ENCODE peak calls at places on chromosomes 5 and 9, in ten cellular contexts. C is CD8-positive, alpha-beta memory T cell; M is transverse colon; P is effector memory CD4-positive, alpha-beta T cell; F is cardiac muscle cell; B is left ventricle myocardium inferior; H is stomach; Q is PC-9; I is SJCRH30; Z is thoracic aorta. O is an unnamed sample.
A peak's percentile ranks its signal among the peaks of the same experiment; 100 is the strongest.

GRCh38 chr5:71757590-71758543 is 38.8 kb downstream of the CARTPT start:
- DNase-seq in C (peak; percentile 41), M (peak; percentile 65), P (no peak), F (peak; percentile 71), B (peak; percentile 29), H (peak; percentile 73), Q (peak; percentile 49), I (peak; percentile 68), Z (peak; percentile 31), O (peak; percentile 28)

GRCh38 chr5:119343766-119344165 is 12.1 kb upstream of the TNFAIP8 start:
- DNase-seq in C (no peak), M (no peak), P (peak; percentile 37), F (no peak), B (no peak), H (no peak), Q (no peak), I (peak; percentile 87), Z (no peak), O (no peak)

GRCh38 chr9:128099932-128100491 is 27.5 kb downstream of the PTGES2 start:
- DNase-seq in C (no peak), M (no peak), P (no peak), F (no peak), B (no peak), H (no peak), Q (no peak), I (no peak), Z (no peak), O (peak; percentile 65)

GRCh38 chr5:12522116-12522515 is 617.9 kb upstream of the CTNND2 start:
- DNase-seq in C (no peak), M (no peak), P (no peak), F (no peak), B (no peak), H (no peak), Q (peak; percentile 66), I (no peak), Z (no peak), O (no peak)

GRCh38 chr5:7246312-7246711 is 149.6 kb upstream of the ADCY2 start:
- DNase-seq in C (no peak), M (no peak), P (no peak), F (no peak), B (no peak), H (no peak), Q (no peak), I (no peak), Z (no peak), O (no peak)

GRCh38 chr9:128689293-128689770 is 310 bp downstream of the SET start:
- DNase-seq in C (no peak), M (no peak), P (peak; percentile 44), F (no peak), B (peak; percentile 67), H (peak; percentile 57), Q (no peak), I (peak; percentile 61), Z (no peak), O (peak; percentile 55)

GRCh38 chr5:150846651-150847333 is 471 bp downstream of the IRGM start:
- DNase-seq in C (peak; percentile 71), M (peak; percentile 30), P (peak; percentile 30), F (peak; percentile 83), B (no peak), H (no peak), Q (peak; percentile 63), I (peak; percentile 48), Z (no peak), O (peak; percentile 71)

GRCh38 chr5:143436871-143437270 is 33.4 kb upstream of the NR3C1 start:
- DNase-seq in C (no peak), M (no peak), P (no peak), F (no peak), B (no peak), H (no peak), Q (no peak), I (no peak), Z (no peak), O (no peak)

GRCh38 chr9:120610975-120611689 is 31.2 kb upstream of the CDK5RAP2 start:
- DNase-seq in C (no peak), M (no peak), P (no peak), F (no peak), B (no peak), H (no peak), Q (no peak), I (no peak), Z (no peak), O (no peak)

GRCh38 chr5:35876922-35877321 is 20.2 kb downstream of the IL7R start:
- DNase-seq in C (no peak), M (no peak), P (no peak), F (no peak), B (no peak), H (no peak), Q (no peak), I (no peak), Z (no peak), O (no peak)

GRCh38 chr5:36724429-36725332 is 118.3 kb downstream of the SLC1A3 start:
- DNase-seq in C (peak; percentile 33), M (peak; percentile 64), P (no peak), F (no peak), B (peak; percentile 40), H (peak; percentile 36), Q (no peak), I (peak; percentile 31), Z (no peak), O (peak; percentile 31)

GRCh38 chr5:136802382-136802781 is 437.0 kb upstream of the TRPC7 start:
- DNase-seq in C (no peak), M (no peak), P (no peak), F (peak; percentile 5), B (no peak), H (no peak), Q (no peak), I (no peak), Z (no peak), O (no peak)

GRCh38 chr5:92391-93220 is 638 bp downstream of the PLEKHG4B start:
- DNase-seq in C (no peak), M (no peak), P (no peak), F (no peak), B (no peak), H (no peak), Q (no peak), I (no peak), Z (no peak), O (no peak)

GRCh38 chr5:91556-92263 is at the start of gene PLEKHG4B:
- DNase-seq in C (no peak), M (no peak), P (no peak), F (peak; percentile 87), B (no peak), H (no peak), Q (no peak), I (no peak), Z (no peak), O (no peak)

GRCh38 chr5:93221-93980 is 1.4 kb downstream of the PLEKHG4B start:
- DNase-seq in C (no peak), M (no peak), P (no peak), F (no peak), B (no peak), H (no peak), Q (no peak), I (no peak), Z (no peak), O (no peak)

GRCh38 chr5:89337-90286 is 2.4 kb upstream of the PLEKHG4B start:
- DNase-seq in C (no peak), M (no peak), P (no peak), F (no peak), B (no peak), H (no peak), Q (no peak), I (no peak), Z (no peak), O (no peak)

DNA sequence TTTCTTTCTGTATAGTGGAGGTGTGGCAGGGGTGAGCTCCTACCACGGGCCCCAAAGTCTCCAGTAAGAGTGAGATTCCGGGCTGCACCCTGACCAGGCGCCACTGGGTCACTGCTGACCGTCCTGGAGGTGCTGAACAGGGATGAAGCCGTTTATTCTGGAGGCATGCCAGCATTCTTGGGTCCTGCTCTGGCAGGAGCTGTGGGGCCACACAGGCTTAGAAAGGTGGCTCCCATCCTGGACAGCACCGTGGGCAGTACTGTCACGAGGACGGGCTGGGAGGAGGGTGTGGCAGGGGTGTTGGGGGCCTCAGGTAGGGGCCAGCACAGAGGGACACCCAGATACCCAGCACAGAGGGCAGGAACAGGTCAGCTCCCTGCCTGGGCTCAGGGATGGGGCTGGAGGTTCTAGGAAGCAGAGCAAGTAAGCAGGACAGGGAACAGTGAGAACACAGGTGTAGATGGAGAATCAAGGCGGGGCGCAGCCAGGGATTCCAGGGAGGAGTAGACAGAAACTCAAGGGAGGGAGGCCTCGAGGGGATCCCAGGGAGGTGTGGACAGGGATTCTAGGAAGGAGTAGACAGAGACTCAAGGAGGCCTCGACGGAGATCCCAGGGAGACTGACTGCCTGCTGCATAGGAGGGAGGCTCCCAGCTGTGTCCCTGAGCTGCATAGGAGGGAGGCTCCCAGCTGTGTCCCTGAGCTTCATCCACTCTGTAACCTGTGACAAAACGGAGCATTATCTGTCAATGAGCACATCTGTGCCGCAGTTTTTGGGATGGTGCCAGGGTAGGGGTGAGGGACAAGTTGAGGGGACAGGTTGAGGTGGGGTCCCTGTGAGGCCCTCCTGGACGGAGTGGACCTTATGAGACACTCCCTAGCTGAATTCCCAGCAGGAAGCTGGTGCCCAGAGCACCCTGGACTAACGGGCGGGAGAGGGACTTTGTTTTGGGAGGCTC is 1.1 kb upstream of the PLEKHG4B start:
- DNase-seq in C (no peak), M (no peak), P (no peak), F (peak; percentile 71), B (no peak), H (peak; percentile 58), Q (no peak), I (no peak), Z (no peak), O (no peak)
- H3K4me1 ChIP-seq in C (no peaks in the 10 kb centered on the region), M (peaks cover 5% of the 10 kb centered on the region), P (peaks cover 3% of the 10 kb centered on the region), F (peaks cover 11% of the 10 kb centered on the region), B (peaks cover 11% of the 10 kb centered on the region), H (peaks cover 10% of the 10 kb centered on the region), Q (no peaks in the 10 kb centered on the region), I (no peaks in the 10 kb centered on the region), Z (no peaks in the 10 kb centered on the region), O (no peaks in the 10 kb centered on the region)

GRCh38 chr5:163705983-163706771 is 200.8 kb downstream of the MAT2B start:
- DNase-seq in C (no peak), M (no peak), P (no peak), F (peak; percentile 27), B (no peak), H (no peak), Q (no peak), I (no peak), Z (no peak), O (no peak)
- H3K4me3 ChIP-seq in C (no peak overlapping the region), M (no peak overlapping the region), P (no peak overlapping the region), F (no peak overlapping the region), B (no peak overlapping the region), H (no peak overlapping the region), Q (no peak overlapping the region), I (no peak overlapping the region), Z (no peak overlapping the region), O (no peak overlapping the region)

DNA sequence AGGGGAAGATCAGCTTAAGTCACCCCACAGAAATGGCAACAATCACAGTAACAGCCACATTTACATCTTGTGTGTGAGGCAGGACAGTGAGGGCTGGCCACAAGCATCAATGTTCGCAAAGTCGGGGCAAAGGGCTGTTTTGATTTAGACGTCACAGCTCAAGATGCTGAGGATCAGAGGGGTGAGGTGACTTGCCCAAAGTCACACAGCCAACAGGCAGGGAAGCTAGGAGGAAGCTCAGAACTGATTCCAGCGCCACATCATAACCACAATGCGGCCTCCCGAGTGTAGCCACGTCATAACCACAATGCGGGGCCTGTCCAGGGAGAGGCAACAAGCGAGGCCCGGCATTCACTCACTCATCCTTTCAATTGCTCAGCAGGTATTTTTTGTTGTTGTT is 14.3 kb downstream of the STK10 start:
- DNase-seq in C (peak; percentile 70), M (no peak), P (peak; percentile 77), F (no peak), B (no peak), H (no peak), Q (no peak), I (no peak), Z (no peak), O (no peak)
- H3K27ac ChIP-seq in C (peak overlapping the region; percentile 71), M (peak overlapping the region; percentile 55), P (peak overlapping the region; percentile 91), F (no peak overlapping the region), B (peak overlapping the region; percentile 72), H (peak overlapping the region; percentile 83), Q (no peak overlapping the region), I (no peak overlapping the region), Z (no peak overlapping the region), O (no peak overlapping the region)

GRCh38 chr9:20317701-20318100 is 304.6 kb downstream of the MLLT3 start:
- DNase-seq in C (no peak), M (no peak), P (no peak), F (no peak), B (no peak), H (no peak), Q (no peak), I (no peak), Z (no peak), O (no peak)
- H3K4me1 ChIP-seq in C (peaks cover 72% of the 10 kb centered on the region), M (peaks cover 8% of the 10 kb centered on the region), P (peaks cover 28% of the 10 kb centered on the region), F (peaks cover 23% of the 10 kb centered on the region), B (no peaks in the 10 kb centered on the region), H (no peaks in the 10 kb centered on the region), Q (no peaks in the 10 kb centered on the region), I (no peaks in the 10 kb centered on the region), Z (no peaks in the 10 kb centered on the region), O (no peaks in the 10 kb centered on the region)

O was measured in heart right ventricle.